ENCODE peak calls at places on chromosomes 16 and 17, in five cellular contexts. N is GM23338, C is pancreas, F is adrenal gland, D is cardiac muscle cell. V is an unnamed sample. For H3K36me3, the result is how much of the 10 kb centered on the place peaks cover.

GRCh38 chr16:50611332-50611934 is 63.2 kb downstream of the NKD1 start:
- DNase-seq in C (peak), N (no peak), D (no peak), F (no peak), V (no peak)

GRCh38 chr16:27770271-27771196 is 220.6 kb downstream of the KATNIP start:
- DNase-seq in C (no peak), F (no peak), D (no peak), N (no peak), V (no peak)

GRCh38 chr17:74268554-74268953 is 5.5 kb upstream of the DNAI2 start:
- DNase-seq in N (no peak), F (no peak), D (no peak), C (no peak), V (no peak)

GRCh38 chr17:45384800-45385262 is 47.8 kb downstream of the ARHGAP27 start:
- DNase-seq in F (no peak), N (peak), D (no peak), C (peak), V (no peak)

GRCh38 chr16:23318639-23319038 is 16.5 kb downstream of the SCNN1B start:
- DNase-seq in C (no peak), D (no peak), F (no peak), N (no peak), V (no peak)

GRCh38 chr17:7136266-7136877 is 21.8 kb upstream of the ASGR2 start:
- DNase-seq in D (peak), N (peak), F (peak), C (peak), V (peak)

GRCh38 chr17:41691031-41691777 is 2.5 kb downstream of the EIF1 start:
- DNase-seq in D (no peak), F (no peak), C (no peak), N (no peak), V (no peak)

GRCh38 chr16:73058616-73059409 is 10.9 kb upstream of the ZFHX3 start:
- DNase-seq in D (peak), C (peak), F (no peak), N (peak), V (peak)

GRCh38 chr16:2529961-2530628 is 1.1 kb downstream of the CEMP1 start:
- DNase-seq in F (no peak), C (peak), N (no peak), D (no peak), V (no peak)

GRCh38 chr16:24729967-24730815 is 740 bp downstream of the TNRC6A start:
- DNase-seq in N (peak), D (peak), F (peak), C (peak), V (peak)

GRCh38 chr16:608019-608418 is 18.2 kb downstream of the RAB40C start:
- DNase-seq in N (no peak), C (no peak), D (no peak), F (no peak), V (no peak)

GRCh38 chr17:4518901-4519300 is 20.2 kb downstream of the SPNS2 start:
- DNase-seq in F (no peak), N (no peak), D (no peak), C (no peak), V (no peak)

GRCh38 chr17:66302761-66303626 is 581 bp downstream of the PRKCA start:
- DNase-seq in F (peak), C (peak), N (peak), D (peak), V (peak)

GRCh38 chr16:87492241-87492635 is 586 bp downstream of the ZCCHC14 start:
- DNase-seq in C (no peak), D (no peak), F (no peak), N (no peak), V (no peak)

GRCh38 chr17:43570518-43570928 is 24.4 kb upstream of the ETV4 start:
- DNase-seq in D (no peak), F (no peak), N (no peak), C (no peak), V (no peak)

GRCh38 chr16:15404792-15405191 is 9.2 kb downstream of the MPV17L start:
- DNase-seq in C (no peak), F (peak), N (no peak), D (no peak), V (peak)

GRCh38 chr17:47738178-47738577 is 5.1 kb downstream of the TBX21 start:
- DNase-seq in D (no peak), N (no peak), C (no peak), F (peak), V (peak)

GRCh38 chr17:4497101-4497824 is 1.4 kb upstream of the SPNS2 start:
- DNase-seq in C (peak), D (no peak), N (no peak), F (no peak), V (no peak)

GRCh38 chr16:72876221-72876620 is 171.7 kb downstream of the ZFHX3 start:
- DNase-seq in C (no peak), D (no peak), N (no peak), F (peak), V (no peak)

GRCh38 chr16:57113042-57113453 is 20.7 kb downstream of the CPNE2 start:
- DNase-seq in D (no peak), F (no peak), N (no peak), C (no peak), V (no peak)

GRCh38 chr16:87854053-87854906 is 15.0 kb downstream of the SLC7A5 start:
- DNase-seq in D (no peak), N (no peak), F (no peak), C (peak), V (peak)

GRCh38 chr17:6558276-6558675 is 1.9 kb upstream of the PITPNM3 start:
- DNase-seq in F (no peak), N (no peak), C (peak), D (no peak), V (no peak)

GRCh38 chr17:73155410-73156165 is 9.2 kb upstream of the SSTR2 start:
- DNase-seq in N (peak), C (no peak), D (no peak), F (no peak), V (no peak)

GRCh38 chr17:81519284-81520020 is 6.9 kb upstream of the ACTG1 start:
- DNase-seq in D (peak), C (peak), F (no peak), N (peak), V (no peak)

GRCh38 chr17:33234930-33235685 is 58.0 kb downstream of the ASIC2 start:
- DNase-seq in N (no peak), C (no peak), F (peak), D (no peak), V (peak)

GRCh38 chr17:34121311-34121710 is 133.8 kb upstream of the CCL2 start:
- DNase-seq in C (no peak), N (no peak), F (no peak), D (no peak), V (no peak)

GRCh38 chr16:84774810-84775209 is 45.0 kb upstream of the CRISPLD2 start:
- DNase-seq in D (no peak), F (no peak), C (no peak), N (no peak), V (no peak)

GRCh38 chr16:70577256-70577698 is 53.7 kb downstream of the SF3B3 start:
- DNase-seq in F (peak), D (no peak), N (no peak), C (no peak), V (no peak)

DNA sequence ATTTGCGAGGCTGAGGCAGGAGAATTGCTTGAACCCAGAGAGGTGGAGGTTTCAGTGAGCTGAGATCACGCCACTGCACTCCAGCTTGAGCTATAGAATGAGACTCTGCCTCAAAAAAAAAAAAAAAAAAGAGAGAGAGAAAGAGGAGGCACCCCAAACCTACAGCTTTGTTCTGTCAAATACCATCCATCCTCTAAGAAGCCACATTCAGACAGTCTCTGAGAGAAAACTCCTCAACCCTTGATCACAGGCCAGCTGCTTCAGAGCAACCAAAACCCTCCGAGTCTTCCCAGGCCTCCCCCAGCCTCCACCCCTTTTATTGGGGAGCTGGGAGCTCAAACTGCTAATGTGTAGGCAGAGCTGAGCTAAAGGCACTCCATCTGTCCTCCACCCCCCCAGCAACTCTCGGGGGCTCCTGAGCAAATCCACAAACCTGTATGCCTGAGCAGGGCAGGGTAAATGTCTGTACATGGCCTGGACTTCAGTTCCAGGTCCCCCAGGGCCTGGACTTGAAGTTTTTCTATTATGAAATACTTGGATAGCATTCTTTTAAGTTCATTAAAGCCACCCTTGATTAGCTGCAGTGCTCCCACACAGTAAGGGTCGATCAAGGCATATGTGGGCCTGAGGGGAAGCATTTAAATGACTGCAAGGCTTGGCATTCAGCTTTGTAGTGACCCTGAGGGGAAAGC is 7.0 kb downstream of the FAM117A start:
- DNase-seq in C (no peak), D (no peak), F (no peak), N (no peak), V (no peak)
- H3K27ac ChIP-seq in C (no peak), D (no peak), F (no peak), N (no peak), V (no peak)

GRCh38 chr17:58591455-58591854 is 77.0 kb upstream of the MTMR4 start:
- DNase-seq in F (no peak), C (no peak), N (peak), D (no peak), V (no peak)
- TF ChIP-seq CTCF in F (no peak), C (no peak), N (peak), D (no peak), V (no peak)

DNA sequence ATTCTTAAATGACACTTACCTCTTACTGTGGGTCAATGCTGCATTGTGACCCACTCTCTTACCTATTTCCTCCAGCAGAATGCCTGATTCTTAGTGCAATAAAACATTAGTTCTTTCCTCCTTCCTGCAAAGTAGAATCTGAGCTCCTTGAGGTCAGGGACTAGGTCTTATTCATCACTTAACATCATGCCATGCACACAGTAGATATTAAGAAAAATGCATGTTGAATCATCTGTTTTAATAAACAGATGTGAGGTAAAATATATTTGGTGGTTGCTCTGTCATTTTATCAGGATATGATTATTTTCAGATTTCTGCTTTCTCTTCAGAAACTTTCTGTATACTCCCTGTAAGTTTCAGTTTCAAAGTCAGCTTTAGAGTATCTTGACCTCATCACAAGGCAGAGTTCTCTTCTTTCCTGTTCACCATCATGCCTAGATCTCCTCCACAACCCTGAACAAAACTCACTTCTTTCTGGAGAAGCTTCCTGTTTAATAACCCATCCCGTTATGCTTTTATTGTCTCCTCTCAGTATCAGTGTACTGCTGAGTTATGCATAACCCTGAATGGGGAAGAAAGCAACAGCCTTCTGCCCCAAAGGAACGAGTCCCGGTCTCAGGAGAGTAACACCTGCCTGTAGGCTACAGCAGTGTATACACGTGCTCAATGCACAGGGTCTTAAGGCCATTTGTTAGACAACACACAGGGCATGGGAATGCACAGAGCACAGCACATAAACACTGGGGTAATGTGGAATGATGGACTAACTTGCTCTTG is 30.3 kb upstream of the SUPT4H1 start:
- DNase-seq in C (no peak), D (no peak), N (no peak), F (no peak), V (no peak)
- H3K36me3 ChIP-seq in C (under half), D (under half), N (under half), F (under half), V (under half)

DNA sequence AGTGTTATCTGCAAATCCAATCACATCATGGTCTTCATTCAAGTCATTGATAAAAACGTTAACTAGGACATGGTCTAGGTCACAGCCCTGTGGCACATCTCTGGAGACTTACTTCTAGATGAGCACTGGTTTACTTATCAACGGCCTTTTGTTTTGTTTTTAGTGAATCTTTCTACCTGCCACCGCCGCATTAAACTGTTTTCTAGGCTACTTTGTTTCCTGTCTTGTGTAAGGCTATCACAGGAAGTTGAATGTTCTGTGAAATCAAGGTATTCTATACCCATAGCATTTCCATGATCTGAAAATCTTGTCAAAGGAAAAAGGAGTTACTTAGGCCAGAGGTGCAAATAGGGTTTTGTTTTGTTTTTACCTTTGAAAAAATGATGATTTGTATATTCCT is 26.9 kb downstream of the SOCS3 start:
- DNase-seq in D (no peak), C (no peak), F (no peak), N (no peak), V (no peak)
- H3K27ac ChIP-seq in D (no peak), C (no peak), F (no peak), N (no peak), V (no peak)

GRCh38 chr17:77145209-77145608 is 4.4 kb downstream of the SEC14L1 start:
- DNase-seq in N (no peak), F (no peak), D (no peak), C (no peak), V (no peak)

GRCh38 chr17:77148109-77148958 is 7.6 kb downstream of the SEC14L1 start:
- DNase-seq in D (peak), C (no peak), F (peak), N (no peak), V (no peak)

GRCh38 chr17:77145635-77146632 is 5.2 kb downstream of the SEC14L1 start:
- DNase-seq in N (peak), D (peak), C (no peak), F (peak), V (peak)

GRCh38 chr17:77147357-77147801 is 6.6 kb downstream of the SEC14L1 start:
- DNase-seq in F (no peak), N (no peak), D (no peak), C (no peak), V (no peak)

GRCh38 chr17:77146882-77147281 is 6.1 kb downstream of the SEC14L1 start:
- DNase-seq in C (peak), D (no peak), N (peak), F (peak), V (peak)
- TF ChIP-seq CTCF in C (peak), D (no peak), N (no peak), F (no peak), V (no peak)

DNA sequence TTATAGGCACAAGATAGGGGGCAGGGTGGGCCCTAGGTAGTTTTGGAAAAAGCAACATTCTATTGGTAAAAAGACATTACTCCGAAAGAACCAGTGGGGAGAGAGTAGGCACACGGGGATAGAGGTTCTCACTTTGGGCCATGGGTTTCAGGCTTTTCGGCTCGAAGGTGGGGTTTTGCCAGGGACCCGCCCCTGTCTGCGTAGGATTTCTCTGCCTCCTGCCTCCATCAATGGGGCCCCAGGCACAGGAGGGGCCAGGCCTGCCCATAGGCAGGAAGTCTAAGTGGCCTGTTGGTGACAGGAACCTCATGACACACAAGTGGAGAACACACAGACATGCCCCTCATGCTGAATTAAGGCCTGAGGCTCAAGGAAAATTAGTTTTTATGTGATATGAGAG is 57.5 kb downstream of the RNF213 start:
- DNase-seq in N (no peak), F (no peak), D (no peak), C (no peak), V (no peak)
- H3K36me3 ChIP-seq in N (under half), F (half or more), D (under half), C (under half), V (under half)

DNA sequence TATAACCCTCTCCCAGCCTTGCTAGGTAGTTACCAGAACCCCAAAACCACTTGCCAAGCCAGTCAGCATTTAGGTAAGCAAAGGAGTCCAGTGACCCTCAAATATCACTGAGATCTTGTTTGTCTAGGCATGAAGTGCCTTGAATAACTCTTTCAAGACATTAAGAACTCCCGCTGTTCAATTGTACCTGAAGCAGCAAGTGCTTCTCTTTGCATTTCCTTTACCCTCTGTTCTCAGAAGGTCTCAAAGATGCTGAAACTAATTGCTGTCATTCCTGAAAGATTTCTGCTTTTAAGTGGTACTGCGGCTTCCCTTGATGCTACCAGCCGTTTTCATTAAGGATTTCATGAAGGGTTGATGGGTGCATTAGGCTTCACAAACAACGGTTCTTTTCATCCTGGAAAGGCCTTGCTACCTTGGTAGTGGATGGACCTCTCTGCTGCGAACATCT is 142.7 kb downstream of the PITPNC1 start:
- DNase-seq in C (no peak), D (no peak), F (no peak), N (peak), V (no peak)
- H3K27ac ChIP-seq in C (no peak), D (no peak), F (no peak), N (peak), V (no peak)

GRCh38 chr17:29844339-29845048 is 85.5 kb downstream of the SSH2 start:
- DNase-seq in C (no peak), F (no peak), N (peak), D (peak), V (no peak)
- TF ChIP-seq CTCF in C (no peak), F (no peak), N (peak), D (peak), V (no peak)

V was measured in testis.